ENCODE peak calls at places on chromosomes 6 and 20, in seven cellular contexts. P, V, X, A, U, L and K are unnamed samples.

GRCh38 chr6:168035098-168035660 is 37.7 kb downstream of the KIF25 start:
- DNase-seq in P (no peak), U (no peak), L (no peak), A (no peak), V (peak; percentile 26), X (peak; percentile 58), K (peak; percentile 78)

GRCh38 chr6:43150051-43150751 is 20.9 kb upstream of the SRF start:
- DNase-seq in V (no peak), L (no peak), A (no peak), U (no peak), P (no peak), X (no peak), K (no peak)

GRCh38 chr6:11432713-11433450 is 104.7 kb upstream of the TMEM170B start:
- DNase-seq in A (no peak), U (no peak), V (peak; percentile 58), L (no peak), X (no peak), P (no peak), K (no peak)

GRCh38 chr20:20369353-20370086 is 1.6 kb downstream of the INSM1 start:
- DNase-seq in U (no peak), P (no peak), V (no peak), X (peak; percentile 70), L (peak; percentile 9), A (no peak), K (no peak)

GRCh38 chr6:2026133-2026532 is 219.3 kb downstream of the GMDS start:
- DNase-seq in L (no peak), X (no peak), U (no peak), P (no peak), A (no peak), V (peak; percentile 75), K (no peak)

GRCh38 chr6:38319259-38320255 is 320.2 kb downstream of the BTBD9 start:
- DNase-seq in V (no peak), A (no peak), U (no peak), X (no peak), P (no peak), L (no peak), K (no peak)

GRCh38 chr20:61662946-61663460 is 402.7 kb downstream of the TAF4 start:
- DNase-seq in V (no peak), X (no peak), L (no peak), U (no peak), A (no peak), P (no peak), K (no peak)

GRCh38 chr6:36590237-36590636 is 3.9 kb upstream of the SRSF3 start:
- DNase-seq in V (peak; percentile 85), A (no peak), U (no peak), P (no peak), L (no peak), X (no peak), K (no peak)

GRCh38 chr20:8388146-8388545 is 256.1 kb downstream of the PLCB1 start:
- DNase-seq in X (no peak), A (no peak), V (peak; percentile 3), L (no peak), U (no peak), P (no peak), K (no peak)

GRCh38 chr20:50805349-50805684 is 10.5 kb downstream of the BCAS4 start:
- DNase-seq in L (no peak), A (no peak), P (no peak), V (no peak), X (no peak), U (no peak), K (no peak)

GRCh38 chr6:98836025-98836961 is 1.9 kb downstream of the POU3F2 start:
- DNase-seq in V (no peak), L (no peak), P (no peak), A (no peak), U (no peak), X (peak; percentile 66), K (no peak)

GRCh38 chr6:9943026-9943425 is 471.8 kb downstream of the TFAP2A start:
- DNase-seq in U (no peak), X (no peak), A (no peak), V (no peak), L (no peak), P (no peak), K (no peak)

GRCh38 chr6:151551223-151551857 is 57.5 kb downstream of the CCDC170 start:
- DNase-seq in L (no peak), U (no peak), X (no peak), P (no peak), V (no peak), A (no peak), K (no peak)

GRCh38 chr6:88513920-88514319 is 347.8 kb upstream of the CNR1 start:
- DNase-seq in P (no peak), L (no peak), V (no peak), X (no peak), U (no peak), A (no peak), K (no peak)

GRCh38 chr20:32975698-32976674 is 28.2 kb downstream of the SUN5 start:
- DNase-seq in U (no peak), L (no peak), A (no peak), V (no peak), X (no peak), P (no peak), K (no peak)

GRCh38 chr6:25637211-25637610 is 14.8 kb upstream of the SCGN start:
- DNase-seq in A (no peak), U (no peak), P (no peak), L (no peak), X (no peak), V (no peak), K (no peak)

GRCh38 chr6:6803180-6803978 is 214.9 kb downstream of the LY86 start:
- DNase-seq in U (no peak), V (peak; percentile 15), X (no peak), L (no peak), A (no peak), P (no peak), K (no peak)

GRCh38 chr6:155985660-155986138 is 530.1 kb upstream of the NOX3 start:
- DNase-seq in U (no peak), P (no peak), V (no peak), A (no peak), L (no peak), X (peak; percentile 99), K (no peak)

GRCh38 chr20:61370841-61371303 is 118.8 kb downstream of the CDH4 start:
- DNase-seq in X (peak; percentile 37), A (no peak), L (no peak), V (no peak), U (no peak), P (no peak), K (no peak)

GRCh38 chr6:133671376-133671775 is 217.5 kb upstream of the TCF21 start:
- DNase-seq in V (no peak), U (no peak), L (no peak), P (no peak), X (no peak), A (no peak), K (no peak)

GRCh38 chr6:168535711-168536110 is 94.7 kb downstream of the SMOC2 start:
- DNase-seq in U (no peak), V (no peak), X (no peak), P (no peak), A (no peak), L (no peak), K (no peak)

GRCh38 chr6:8174571-8174970 is 72.2 kb upstream of the EEF1E1 start:
- DNase-seq in U (no peak), V (no peak), X (no peak), A (no peak), P (no peak), L (no peak), K (no peak)

GRCh38 chr6:53730767-53731166 is 64.0 kb upstream of the LRRC1 start:
- DNase-seq in P (no peak), U (no peak), X (no peak), A (no peak), L (no peak), V (no peak), K (no peak)

GRCh38 chr6:84762941-84763396 is 1.4 kb downstream of the TBX18 start:
- DNase-seq in P (no peak), A (no peak), V (no peak), U (no peak), X (no peak), L (no peak), K (peak; percentile 71)

GRCh38 chr6:33632603-33633039 is 11.5 kb downstream of the ITPR3 start:
- DNase-seq in V (no peak), P (peak; percentile 39), U (peak; percentile 51), A (peak; percentile 20), L (peak; percentile 9), X (peak; percentile 3), K (no peak)

GRCh38 chr6:121858310-121858709 is 422.9 kb downstream of the GJA1 start:
- DNase-seq in A (no peak), U (no peak), P (no peak), L (no peak), V (no peak), X (no peak), K (no peak)

GRCh38 chr6:158865769-158866168 is 46.6 kb upstream of the EZR start:
- DNase-seq in X (no peak), A (no peak), U (no peak), V (no peak), L (no peak), P (no peak), K (no peak)

GRCh38 chr6:24949020-24949569 is 13.3 kb upstream of the RIPOR2 start:
- DNase-seq in L (no peak), U (no peak), A (no peak), V (no peak), X (no peak), P (no peak), K (no peak)

GRCh38 chr20:444862-445426 is 17.4 kb downstream of the TBC1D20 start:
- DNase-seq in U (no peak), L (no peak), V (no peak), X (no peak), A (no peak), P (no peak), K (peak; percentile 55)

GRCh38 chr6:92810913-92811312 is 608.4 kb downstream of the EPHA7 start:
- DNase-seq in V (peak; percentile 17), U (no peak), X (peak; percentile 72), L (no peak), A (no peak), P (no peak), K (no peak)

GRCh38 chr6:44051516-44051915 is 75.7 kb downstream of the MRPL14 start:
- DNase-seq in X (no peak), A (no peak), L (no peak), P (no peak), U (no peak), V (no peak), K (no peak)

GRCh38 chr20:47847882-47848485 is 62.7 kb upstream of the SULF2 start:
- DNase-seq in A (no peak), V (no peak), L (no peak), X (no peak), U (no peak), P (no peak), K (no peak)

GRCh38 chr6:46376562-46376969 is 114.7 kb downstream of the RCAN2 start:
- DNase-seq in V (no peak), X (no peak), P (no peak), A (no peak), U (no peak), L (no peak), K (no peak)

GRCh38 chr6:21595265-21595950 is 1.9 kb downstream of the SOX4 start:
- DNase-seq in U (no peak), A (no peak), P (no peak), V (no peak), X (peak; percentile 66), L (no peak), K (peak; percentile 75)

GRCh38 chr20:56249244-56249955 is 868 bp downstream of the MC3R start:
- DNase-seq in L (no peak), X (no peak), P (no peak), A (no peak), U (no peak), V (no peak), K (no peak)

GRCh38 chr6:17886891-17887290 is 100.5 kb downstream of the KIF13A start:
- DNase-seq in V (no peak), L (no peak), U (no peak), P (no peak), X (no peak), A (no peak), K (no peak)

GRCh38 chr6:4941782-4942672 is 61.8 kb downstream of the RPP40 start:
- DNase-seq in A (no peak), P (no peak), U (no peak), X (no peak), L (peak; percentile 4), V (peak; percentile 93), K (no peak)